ENCODE peak calls at places on chromosomes 16 and 17, in ten cellular contexts. I is A549, T is GM18507, D is left cardiac atrium, V is Caki2, A is naive B cell, M is AG10803, R is hippocampal formation, H is GM04504, K is neural progenitor cell. P is an unnamed sample.

GRCh38 chr16:6714510-6714909 is 618.1 kb upstream of the RBFOX1 start:
- DNase-seq in M (no peak), T (no peak), V (no peak), H (no peak), A (no peak), D (no peak), R (no peak), K (no peak), I (no peak), P (no peak)

GRCh38 chr17:49703557-49704277 is 4.0 kb downstream of the SLC35B1 start:
- DNase-seq in D (no peak), V (peak), M (peak), K (peak), T (no peak), I (peak), H (no peak), R (peak), A (no peak), P (no peak)

GRCh38 chr17:57946798-57947358 is 8.3 kb downstream of the CUEDC1 start:
- DNase-seq in K (no peak), D (no peak), M (peak), I (peak), T (peak), A (peak), V (no peak), H (no peak), R (peak), P (no peak)

GRCh38 chr17:46977750-46978488 is 1.1 kb downstream of the RPRML start:
- DNase-seq in R (no peak), D (no peak), I (no peak), V (no peak), H (no peak), A (no peak), K (peak), M (no peak), T (no peak), P (no peak)

GRCh38 chr16:29765167-29766032 is 12.7 kb upstream of the ZG16 start:
- DNase-seq in V (no peak), R (no peak), D (no peak), T (no peak), I (no peak), M (no peak), H (no peak), K (no peak), A (no peak), P (no peak)

GRCh38 chr17:73874008-73874407 is 229.8 kb upstream of the SDK2 start:
- DNase-seq in H (no peak), I (peak), K (no peak), T (no peak), A (no peak), M (no peak), R (no peak), V (peak), D (no peak), P (no peak)

GRCh38 chr17:5583426-5584382 is 605 bp downstream of the NLRP1 start:
- DNase-seq in H (no peak), R (no peak), I (no peak), V (no peak), T (no peak), K (no peak), A (no peak), M (peak), D (peak), P (no peak)

GRCh38 chr16:26742040-26742439 is 324.7 kb upstream of the C16orf82 start:
- DNase-seq in A (no peak), T (no peak), V (no peak), M (no peak), I (no peak), R (no peak), K (no peak), D (no peak), H (no peak), P (no peak)

GRCh38 chr17:4110152-4110551 is 32.7 kb downstream of the ZZEF1 start:
- DNase-seq in I (no peak), R (no peak), T (no peak), K (no peak), V (no peak), M (peak), H (no peak), A (no peak), D (no peak), P (no peak)

GRCh38 chr16:5054876-5055865 is 10.6 kb downstream of the C16orf89 start:
- DNase-seq in I (no peak), V (no peak), A (no peak), M (no peak), D (no peak), T (no peak), H (no peak), R (no peak), K (no peak), P (no peak)

GRCh38 chr16:57646388-57647039 is 18.1 kb downstream of the ADGRG1 start:
- DNase-seq in R (no peak), V (no peak), M (no peak), T (no peak), A (no peak), K (no peak), I (no peak), H (no peak), D (no peak), P (no peak)